ENCODE peak calls at places on chromosomes 3 and 15, in seven cellular contexts. N is AG04450, R is PC-3, A is brain microvascular endothelial cell, C is coronary artery, O is H9, W is HFFc6. Z is an unnamed sample.

GRCh38 chr3:37920156-37920686 is 58.5 kb downstream of the CTDSPL start:
- DNase-seq in N (no peak), R (no peak), A (no peak), C (no peak), O (no peak), W (no peak), Z (no peak)

GRCh38 chr3:189340680-189341460 is 169.1 kb downstream of the TPRG1 start:
- DNase-seq in N (no peak), R (peak; percentile 16), A (no peak), C (no peak), O (peak; percentile 46), W (no peak), Z (no peak)

GRCh38 chr3:122183521-122183892 is at the start of gene CASR:
- DNase-seq in N (no peak), R (no peak), A (no peak), C (no peak), O (peak; percentile 57), W (no peak), Z (no peak)

GRCh38 chr15:85327820-85328219 is 52.6 kb upstream of the AKAP13 start:
- DNase-seq in N (no peak), R (no peak), A (no peak), C (no peak), O (no peak), W (no peak), Z (no peak)

GRCh38 chr3:187006884-187007630 is 76.7 kb downstream of the ST6GAL1 start:
- DNase-seq in N (no peak), R (no peak), A (no peak), C (no peak), O (no peak), W (no peak), Z (no peak)

GRCh38 chr15:58383876-58384275 is 47.9 kb upstream of the LIPC start:
- DNase-seq in N (no peak), R (no peak), A (no peak), C (no peak), O (peak; percentile 63), W (no peak), Z (no peak)

GRCh38 chr3:132606085-132606484 is 9.0 kb downstream of the ACKR4 start:
- DNase-seq in N (peak; percentile 32), R (no peak), A (peak; percentile 18), C (no peak), O (no peak), W (peak; percentile 41), Z (no peak)

GRCh38 chr3:134315286-134316106 is 58.8 kb downstream of the AMOTL2 start:
- DNase-seq in N (no peak), R (peak; percentile 18), A (peak; percentile 88), C (peak; percentile 92), O (peak; percentile 39), W (peak; percentile 43), Z (no peak)

GRCh38 chr3:146504546-146505197 is 35.3 kb upstream of the PLSCR2 start:
- DNase-seq in N (no peak), R (peak; percentile 62), A (peak; percentile 24), C (no peak), O (peak; percentile 57), W (no peak), Z (no peak)

GRCh38 chr3:148816971-148817519 is 10.6 kb upstream of the CPB1 start:
- DNase-seq in N (no peak), R (no peak), A (no peak), C (no peak), O (no peak), W (no peak), Z (no peak)

GRCh38 chr3:4979401-4980228 is at the start of gene BHLHE40:
- DNase-seq in N (no peak), R (no peak), A (no peak), C (no peak), O (no peak), W (no peak), Z (peak; percentile 75)

GRCh38 chr3:84963137-84963536 is 4.3 kb downstream of the CADM2 start:
- DNase-seq in N (no peak), R (no peak), A (no peak), C (no peak), O (no peak), W (no peak), Z (no peak)

GRCh38 chr3:40920041-40920440 is 279.3 kb upstream of the CTNNB1 start:
- DNase-seq in N (no peak), R (peak; percentile 61), A (peak; percentile 52), C (peak; percentile 21), O (peak; percentile 55), W (no peak), Z (no peak)

GRCh38 chr3:190239325-190239724 is 82.9 kb downstream of the CLDN1 start:
- DNase-seq in N (no peak), R (no peak), A (no peak), C (no peak), O (no peak), W (no peak), Z (no peak)

GRCh38 chr3:191963182-191963581 is 502.2 kb downstream of the PYDC2 start:
- DNase-seq in N (no peak), R (peak; percentile 23), A (no peak), C (no peak), O (peak; percentile 52), W (no peak), Z (no peak)

GRCh38 chr3:45154641-45155147 is 8.5 kb upstream of the CDCP1 start:
- DNase-seq in N (no peak), R (peak; percentile 93), A (peak; percentile 65), C (no peak), O (no peak), W (peak; percentile 73), Z (no peak)

GRCh38 chr3:41693799-41694198 is 268.1 kb downstream of the ULK4 start:
- DNase-seq in N (no peak), R (no peak), A (no peak), C (no peak), O (no peak), W (peak; percentile 10), Z (no peak)

GRCh38 chr15:82737975-82738374 is 28.3 kb upstream of the AP3B2 start:
- DNase-seq in N (no peak), R (peak; percentile 48), A (no peak), C (no peak), O (no peak), W (peak; percentile 30), Z (no peak)

GRCh38 chr3:152445227-152445626 is 176.5 kb downstream of the MBNL1 start:
- DNase-seq in N (no peak), R (no peak), A (peak; percentile 25), C (no peak), O (no peak), W (no peak), Z (no peak)

GRCh38 chr3:94076055-94076454 is 13.2 kb downstream of the NSUN3 start:
- DNase-seq in N (peak; percentile 10), R (peak; percentile 46), A (peak; percentile 42), C (no peak), O (no peak), W (peak; percentile 45), Z (no peak)

GRCh38 chr3:33355611-33356010 is 78.4 kb downstream of the FBXL2 start:
- DNase-seq in N (no peak), R (peak; percentile 90), A (peak; percentile 74), C (no peak), O (no peak), W (no peak), Z (no peak)

GRCh38 chr3:36796896-36797295 is 32.5 kb upstream of the DCLK3 start:
- DNase-seq in N (no peak), R (peak; percentile 54), A (peak; percentile 72), C (no peak), O (no peak), W (peak; percentile 31), Z (no peak)

GRCh38 chr15:89378699-89379422 is 44.2 kb upstream of the POLG start:
- DNase-seq in N (no peak), R (no peak), A (no peak), C (no peak), O (no peak), W (no peak), Z (no peak)

DNA sequence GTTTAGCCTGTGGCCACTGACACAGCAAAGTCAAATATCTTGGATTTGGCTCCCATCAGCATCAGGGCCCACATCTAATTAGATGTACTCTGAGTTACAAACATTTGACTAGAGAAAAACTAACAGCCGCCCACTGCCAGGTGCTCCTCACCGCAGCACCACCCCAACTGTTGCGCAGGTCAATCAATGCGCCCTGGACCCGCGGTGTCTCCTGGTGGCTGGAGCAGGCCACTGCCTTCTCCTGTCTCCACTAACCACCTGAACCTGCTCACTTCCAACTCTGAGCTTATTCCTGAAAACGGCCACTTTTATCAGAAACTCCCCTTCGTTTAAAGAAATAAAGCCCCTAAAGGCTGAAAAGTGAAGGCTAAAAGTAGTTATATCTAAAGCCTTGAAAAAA is 4.3 kb downstream of the RIOX2 start:
- DNase-seq in N (no peak), R (no peak), A (no peak), C (no peak), O (peak; percentile 56), W (no peak), Z (no peak)
- TF ChIP-seq CTCF in N (no peak), R (peak; percentile 32), A (no peak), C (no peak), O (peak; percentile 63), W (no peak), Z (no peak)

DNA sequence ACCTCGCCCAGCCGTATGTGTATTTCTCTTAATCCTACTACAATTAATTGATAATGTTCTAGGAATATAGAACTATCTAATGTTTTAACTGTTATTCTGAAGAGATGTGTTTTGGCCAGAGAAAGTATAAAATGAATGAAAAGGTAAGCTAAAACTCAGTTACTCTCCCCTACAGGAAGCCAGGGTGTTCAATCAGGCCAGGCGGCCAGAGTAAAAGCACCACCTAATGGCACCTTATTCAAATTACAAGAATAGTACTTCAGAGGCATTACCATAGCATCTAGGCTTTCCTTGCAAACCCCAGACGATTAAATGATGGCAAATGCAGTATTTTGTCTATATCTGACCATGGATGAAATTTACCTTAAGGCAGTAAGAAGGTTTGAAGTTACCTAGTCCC is 10.4 kb downstream of the SLC12A8 start:
- DNase-seq in N (no peak), R (peak; percentile 47), A (no peak), C (no peak), O (no peak), W (no peak), Z (no peak)
- TF ChIP-seq CTCF in N (peak; percentile 34), R (peak; percentile 58), A (peak; percentile 39), C (no peak), O (peak; percentile 74), W (peak; percentile 62), Z (no peak)

GRCh38 chr3:197331131-197331530 is 32.7 kb upstream of the DLG1 start:
- DNase-seq in N (no peak), R (peak; percentile 23), A (no peak), C (no peak), O (no peak), W (no peak), Z (no peak)
- TF ChIP-seq CTCF in N (peak; percentile 29), R (peak; percentile 44), A (peak; percentile 19), C (no peak), O (peak; percentile 38), W (peak; percentile 45), Z (no peak)

GRCh38 chr3:62048577-62048976 is 324.8 kb downstream of the FEZF2 start:
- DNase-seq in N (no peak), R (no peak), A (no peak), C (no peak), O (no peak), W (no peak), Z (no peak)

GRCh38 chr3:62049033-62049432 is 324.3 kb downstream of the FEZF2 start:
- DNase-seq in N (no peak), R (no peak), A (peak; percentile 5), C (no peak), O (no peak), W (no peak), Z (no peak)

GRCh38 chr3:62052331-62052730 is 321.0 kb downstream of the FEZF2 start:
- DNase-seq in N (no peak), R (no peak), A (no peak), C (no peak), O (no peak), W (no peak), Z (no peak)

GRCh38 chr3:62056603-62057002 is 316.7 kb downstream of the FEZF2 start:
- DNase-seq in N (no peak), R (no peak), A (no peak), C (no peak), O (no peak), W (no peak), Z (no peak)

GRCh38 chr3:62051506-62051905 is 321.8 kb downstream of the FEZF2 start:
- DNase-seq in N (no peak), R (no peak), A (peak; percentile 45), C (no peak), O (no peak), W (peak; percentile 3), Z (no peak)
- TF ChIP-seq CTCF in N (peak; percentile 41), R (peak; percentile 28), A (peak; percentile 66), C (no peak), O (peak; percentile 75), W (peak; percentile 72), Z (no peak)

Z was measured in mesothelial cell of epicardium.